ENCODE peak calls at places on chromosome 11, in four cellular contexts. V, H, W and P are unnamed samples.
A peak's percentile ranks its signal among the peaks of the same experiment; 100 is the strongest.

GRCh38 chr11:28619870-28620540 is 511.8 kb downstream of the METTL15 start:
- DNase-seq in V (no peak), H (no peak), W (no peak), P (no peak)

GRCh38 chr11:29963068-29963467 is 53.8 kb downstream of the KCNA4 start:
- DNase-seq in H (no peak), W (no peak), V (no peak), P (no peak)

GRCh38 chr11:73653996-73654395 is 7.6 kb downstream of the PLEKHB1 start:
- DNase-seq in V (no peak), W (no peak), H (no peak), P (no peak)

GRCh38 chr11:32034149-32034548 is 56.7 kb upstream of the RCN1 start:
- DNase-seq in H (no peak), W (no peak), V (no peak), P (no peak)

GRCh38 chr11:45933131-45933821 is 10.8 kb downstream of the LARGE2 start:
- DNase-seq in H (no peak), V (no peak), W (peak; percentile 64), P (no peak)

GRCh38 chr11:27718346-27718852 is 18.1 kb upstream of the BDNF start:
- DNase-seq in W (peak; percentile 69), H (no peak), V (no peak), P (no peak)

GRCh38 chr11:27357250-27357649 is 5.8 kb downstream of the CCDC34 start:
- DNase-seq in H (no peak), W (no peak), V (peak; percentile 35), P (no peak)

GRCh38 chr11:10920205-10920604 is 62.4 kb upstream of the ZBED5 start:
- DNase-seq in H (no peak), V (no peak), W (no peak), P (no peak)

GRCh38 chr11:123187670-123188507 is 7.2 kb downstream of the CLMP start:
- DNase-seq in W (no peak), H (no peak), V (no peak), P (no peak)

GRCh38 chr11:122050021-122050710 is 65.8 kb downstream of the BLID start:
- DNase-seq in W (no peak), V (no peak), H (no peak), P (no peak)

GRCh38 chr11:36253238-36253637 is 36.0 kb downstream of the COMMD9 start:
- DNase-seq in W (no peak), H (no peak), V (no peak), P (no peak)

GRCh38 chr11:67410369-67410831 is 5.1 kb upstream of the CARNS1 start:
- DNase-seq in H (no peak), V (no peak), W (no peak), P (no peak)

GRCh38 chr11:9264381-9265210 is 554 bp downstream of the DENND5A start:
- DNase-seq in V (peak; percentile 62), W (peak; percentile 87), H (peak; percentile 73), P (no peak)

GRCh38 chr11:34263462-34264186 is 94.2 kb downstream of the ABTB2 start:
- DNase-seq in V (peak; percentile 89), W (peak; percentile 76), H (peak; percentile 82), P (no peak)

GRCh38 chr11:72844356-72844755 is 30.1 kb downstream of the ATG16L2 start:
- DNase-seq in W (no peak), H (no peak), V (no peak), P (no peak)

GRCh38 chr11:130487390-130488186 is 39.1 kb downstream of the ADAMTS15 start:
- DNase-seq in W (no peak), V (no peak), H (no peak), P (no peak)
- H3K27ac ChIP-seq in W (no peak overlapping the region), V (no peak overlapping the region), H (no peak overlapping the region), P (no peak overlapping the region)

GRCh38 chr11:111635706-111636045 is 33.4 kb downstream of the SIK2 start:
- DNase-seq in W (peak; percentile 68), H (peak; percentile 35), V (peak; percentile 28), P (no peak)
- H3K27ac ChIP-seq in W (peak overlapping the region; percentile 54), H (peak overlapping the region; percentile 61), V (peak overlapping the region; percentile 29), P (no peak overlapping the region)

DNA sequence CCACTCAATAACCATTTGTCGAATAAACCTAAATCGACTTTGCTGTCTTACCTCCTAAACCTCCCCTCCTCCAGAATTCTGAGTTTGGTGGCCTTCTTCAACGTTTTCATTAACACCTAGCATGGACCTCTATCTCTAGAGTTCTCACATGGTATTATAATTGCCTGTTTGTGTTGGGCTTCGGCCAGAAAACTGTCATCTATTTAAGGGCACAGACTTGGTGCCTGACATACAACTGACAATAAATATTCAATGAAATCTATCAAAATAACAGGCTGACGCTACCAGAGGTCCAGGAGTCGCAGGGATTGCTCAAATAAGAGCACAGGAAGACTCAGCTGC is 687 bp downstream of the ALKBH8 start:
- DNase-seq in W (no peak), V (no peak), H (no peak), P (no peak)
- H3K27ac ChIP-seq in W (peak overlapping the region; percentile 79), V (peak overlapping the region; percentile 79), H (peak overlapping the region; percentile 82), P (peak overlapping the region; percentile 69)

GRCh38 chr11:100561325-100561724 is 125.8 kb upstream of the ARHGAP42 start:
- DNase-seq in V (no peak), H (no peak), W (no peak), P (no peak)
- H3K27ac ChIP-seq in V (no peak overlapping the region), H (peak overlapping the region; percentile 67), W (peak overlapping the region; percentile 56), P (no peak overlapping the region)

GRCh38 chr11:3146612-3147256 is 18.4 kb downstream of the OSBPL5 start:
- DNase-seq in H (no peak), V (no peak), W (no peak), P (no peak)
- H3K27ac ChIP-seq in H (peak overlapping the region; percentile 6), V (no peak overlapping the region), W (peak overlapping the region; percentile 59), P (no peak overlapping the region)